ENCODE peak calls at places on chromosomes 4 and X, in eight cellular contexts. L is Peyer's patch; K is upper lobe of right lung; N is ovary; F is psoas muscle; D is lower lobe of right lung; C is thoracic aorta; O is CD8-positive, alpha-beta memory T cell. Q is an unnamed sample. For H3K9me3, the result is how much of the 10 kb centered on the place peaks cover.

GRCh38 chr4:69773443-69773842 is 13.0 kb upstream of the SULT1B1 start:
- DNase-seq in L (no peak), K (no peak), N (no peak), F (no peak), D (no peak), C (no peak), O (no peak), Q (peak)

GRCh38 chr4:41039312-41039711 is 175.0 kb downstream of the APBB2 start:
- DNase-seq in L (no peak), K (no peak), N (no peak), F (no peak), D (no peak), C (no peak), O (no peak), Q (no peak)

GRCh38 chrX:11597479-11597878 is 68.2 kb downstream of the ARHGAP6 start:
- DNase-seq in L (no peak), K (no peak), N (no peak), F (no peak), D (no peak), C (no peak), O (no peak), Q (no peak)

GRCh38 chrX:22124098-22124497 is 92.0 kb downstream of the PHEX start:
- DNase-seq in L (no peak), K (no peak), N (no peak), F (no peak), D (no peak), C (no peak), O (no peak), Q (no peak)

GRCh38 chr4:104907991-104908390 is 238.7 kb upstream of the TET2 start:
- DNase-seq in L (no peak), K (no peak), N (no peak), F (no peak), D (no peak), C (no peak), O (no peak), Q (no peak)

GRCh38 chr4:53023640-53024299 is 161.7 kb downstream of the RASL11B start:
- DNase-seq in L (no peak), K (no peak), N (no peak), F (no peak), D (no peak), C (no peak), O (no peak), Q (no peak)

GRCh38 chr4:113083346-113083745 is 33.9 kb downstream of the ANK2 start:
- DNase-seq in L (no peak), K (no peak), N (no peak), F (no peak), D (no peak), C (no peak), O (no peak), Q (no peak)

GRCh38 chrX:111445485-111445884 is 33.5 kb upstream of the DCX start:
- DNase-seq in L (no peak), K (no peak), N (no peak), F (no peak), D (no peak), C (no peak), O (no peak), Q (peak)

GRCh38 chr4:948101-948935 is 16.1 kb downstream of the TMEM175 start:
- DNase-seq in L (no peak), K (peak), N (no peak), F (no peak), D (no peak), C (no peak), O (no peak), Q (no peak)

GRCh38 chr4:119162174-119162573 is 26.5 kb downstream of the MYOZ2 start:
- DNase-seq in L (no peak), K (no peak), N (no peak), F (no peak), D (no peak), C (no peak), O (no peak), Q (no peak)

GRCh38 chr4:1809754-1810502 is 16.8 kb downstream of the FGFR3 start:
- DNase-seq in L (peak), K (peak), N (peak), F (peak), D (peak), C (no peak), O (peak), Q (peak)

GRCh38 chr4:119728692-119729593 is 100.3 kb upstream of the PDE5A start:
- DNase-seq in L (no peak), K (no peak), N (no peak), F (no peak), D (no peak), C (no peak), O (no peak), Q (no peak)

GRCh38 chr4:67700119-67700873 is 659 bp downstream of the UBA6 start:
- DNase-seq in L (no peak), K (no peak), N (no peak), F (no peak), D (no peak), C (no peak), O (no peak), Q (peak)

GRCh38 chrX:112512509-112512908 is 167.2 kb downstream of the LHFPL1 start:
- DNase-seq in L (no peak), K (no peak), N (no peak), F (no peak), D (no peak), C (no peak), O (no peak), Q (no peak)

GRCh38 chr4:164011791-164012190 is 517.3 kb downstream of the TMA16 start:
- DNase-seq in L (no peak), K (no peak), N (no peak), F (no peak), D (no peak), C (no peak), O (no peak), Q (no peak)

GRCh38 chr4:188015025-188015778 is 19.6 kb downstream of the ZFP42 start:
- DNase-seq in L (no peak), K (no peak), N (no peak), F (no peak), D (no peak), C (no peak), O (no peak), Q (no peak)

GRCh38 chrX:150841466-150842197 is 56.8 kb downstream of the CD99L2 start:
- DNase-seq in L (no peak), K (no peak), N (no peak), F (no peak), D (no peak), C (no peak), O (no peak), Q (no peak)

GRCh38 chr4:7868892-7869471 is 70.7 kb downstream of the AFAP1 start:
- DNase-seq in L (no peak), K (no peak), N (no peak), F (no peak), D (no peak), C (no peak), O (no peak), Q (no peak)

GRCh38 chr4:177907736-177908424 is 465.6 kb upstream of the AGA start:
- DNase-seq in L (no peak), K (no peak), N (no peak), F (no peak), D (no peak), C (no peak), O (no peak), Q (peak)

GRCh38 chr4:48079972-48080391 is 54.1 kb downstream of the TXK start:
- DNase-seq in L (no peak), K (no peak), N (no peak), F (no peak), D (no peak), C (no peak), O (no peak), Q (no peak)

GRCh38 chr4:6474053-6474568 is 1.7 kb upstream of the PPP2R2C start:
- DNase-seq in L (peak), K (no peak), N (no peak), F (no peak), D (no peak), C (no peak), O (no peak), Q (no peak)

GRCh38 chr4:3047464-3048286 is 26.7 kb downstream of the HTT-AS start:
- DNase-seq in L (peak), K (peak), N (peak), F (peak), D (peak), C (no peak), O (peak), Q (peak)

GRCh38 chr4:8035371-8035780 is 95.7 kb upstream of the AFAP1 start:
- DNase-seq in L (no peak), K (no peak), N (no peak), F (no peak), D (no peak), C (no peak), O (no peak), Q (no peak)

GRCh38 chrX:39752820-39753219 is 344.9 kb downstream of the BCOR start:
- DNase-seq in L (no peak), K (no peak), N (peak), F (no peak), D (no peak), C (no peak), O (no peak), Q (peak)

GRCh38 chr4:184313710-184314659 is 96.3 kb upstream of the ENPP6 start:
- DNase-seq in L (peak), K (no peak), N (no peak), F (no peak), D (peak), C (no peak), O (no peak), Q (no peak)

GRCh38 chr4:77021614-77022089 is 54.1 kb downstream of the CCNI start:
- DNase-seq in L (no peak), K (no peak), N (no peak), F (no peak), D (no peak), C (no peak), O (no peak), Q (no peak)

GRCh38 chr4:70158576-70158975 is 4.5 kb downstream of the PRR27 start:
- DNase-seq in L (no peak), K (peak), N (no peak), F (no peak), D (peak), C (no peak), O (no peak), Q (peak)

GRCh38 chrX:136166221-136166855 is 19.0 kb downstream of the FHL1 start:
- DNase-seq in L (no peak), K (no peak), N (no peak), F (no peak), D (no peak), C (no peak), O (no peak), Q (no peak)

GRCh38 chrX:53086464-53086863 is 4.3 kb downstream of the TSPYL2 start:
- DNase-seq in L (peak), K (peak), N (peak), F (no peak), D (peak), C (no peak), O (no peak), Q (peak)

GRCh38 chr4:81215219-81215892 is at the start of gene PRKG2:
- DNase-seq in L (peak), K (peak), N (no peak), F (no peak), D (peak), C (no peak), O (no peak), Q (peak)

GRCh38 chr4:122625156-122625555 is 4.3 kb upstream of the IL21 start:
- DNase-seq in L (no peak), K (no peak), N (no peak), F (no peak), D (no peak), C (no peak), O (no peak), Q (no peak)

GRCh38 chr4:184153781-184154542 is 63.7 kb downstream of the ENPP6 start:
- DNase-seq in L (no peak), K (no peak), N (no peak), F (no peak), D (no peak), C (no peak), O (no peak), Q (no peak)

GRCh38 chrX:37348237-37349130 is 680 bp upstream of the PRRG1 start:
- DNase-seq in L (no peak), K (no peak), N (no peak), F (no peak), D (no peak), C (no peak), O (no peak), Q (no peak)

GRCh38 chr4:13705521-13706035 is 78.1 kb upstream of the BOD1L1 start:
- DNase-seq in L (peak), K (peak), N (no peak), F (no peak), D (peak), C (no peak), O (no peak), Q (peak)

GRCh38 chr4:52780206-52780605 is 29.0 kb upstream of the ERVMER34-1 start:
- DNase-seq in L (no peak), K (no peak), N (no peak), F (no peak), D (no peak), C (no peak), O (no peak), Q (no peak)

GRCh38 chrX:71652405-71652804 is 14.9 kb upstream of the LOC101059915 start:
- DNase-seq in L (peak), K (no peak), N (no peak), F (no peak), D (no peak), C (no peak), O (peak), Q (peak)

GRCh38 chr4:176406736-176407135 is 87.0 kb downstream of the SPCS3 start:
- DNase-seq in L (no peak), K (no peak), N (no peak), F (no peak), D (no peak), C (no peak), O (no peak), Q (no peak)

GRCh38 chr4:174672276-174672675 is 150.0 kb upstream of the HPGD start:
- DNase-seq in L (no peak), K (no peak), N (no peak), F (no peak), D (no peak), C (no peak), O (no peak), Q (no peak)

GRCh38 chrX:20913760-20914159 is 460.5 kb upstream of the CNKSR2 start:
- DNase-seq in L (no peak), K (no peak), N (no peak), F (no peak), D (no peak), C (no peak), O (no peak), Q (no peak)

GRCh38 chr4:101393256-101393655 is 45.9 kb upstream of the PPP3CA start:
- DNase-seq in L (peak), K (no peak), N (no peak), F (no peak), D (no peak), C (no peak), O (no peak), Q (peak)

DNA sequence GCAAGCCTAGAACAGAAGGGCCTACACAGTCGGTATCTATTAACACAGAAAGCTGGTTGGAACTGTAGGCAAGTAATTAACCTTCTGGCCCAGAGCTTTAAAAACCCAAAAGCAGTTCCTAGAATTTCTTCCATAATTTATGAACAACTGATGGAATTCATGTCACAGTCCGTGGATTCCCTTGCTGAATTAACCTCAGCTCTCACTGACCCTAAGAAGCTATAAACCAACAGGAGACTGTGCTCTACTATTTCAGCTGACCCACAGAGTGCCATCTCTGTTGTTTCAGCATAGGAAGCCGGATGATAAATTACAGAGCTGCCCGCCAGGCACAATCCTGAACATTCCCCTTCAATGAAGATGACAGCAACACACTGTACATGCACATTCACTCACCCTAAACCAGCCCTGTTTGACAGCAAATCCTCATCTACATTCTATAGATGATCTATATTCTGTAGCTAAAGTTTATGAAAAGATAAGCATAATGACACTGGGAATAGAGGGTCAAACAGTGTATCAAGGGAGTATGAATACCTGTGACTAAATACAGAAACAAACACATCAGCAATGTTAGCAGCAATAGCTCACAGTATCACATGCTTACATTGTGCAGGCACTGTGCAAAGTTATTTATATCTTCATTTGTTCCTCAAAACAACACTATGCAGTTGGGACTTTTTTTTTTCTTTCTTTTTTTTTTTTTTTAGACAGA is 157.1 kb downstream of the PRDM5 start:
- DNase-seq in L (no peak), K (no peak), N (no peak), F (no peak), D (no peak), C (no peak), O (no peak), Q (no peak)
- H3K4me3 ChIP-seq in L (no peak), K (no peak), N (no peak), F (no peak), D (no peak), C (no peak), O (no peak), Q (no peak)

DNA sequence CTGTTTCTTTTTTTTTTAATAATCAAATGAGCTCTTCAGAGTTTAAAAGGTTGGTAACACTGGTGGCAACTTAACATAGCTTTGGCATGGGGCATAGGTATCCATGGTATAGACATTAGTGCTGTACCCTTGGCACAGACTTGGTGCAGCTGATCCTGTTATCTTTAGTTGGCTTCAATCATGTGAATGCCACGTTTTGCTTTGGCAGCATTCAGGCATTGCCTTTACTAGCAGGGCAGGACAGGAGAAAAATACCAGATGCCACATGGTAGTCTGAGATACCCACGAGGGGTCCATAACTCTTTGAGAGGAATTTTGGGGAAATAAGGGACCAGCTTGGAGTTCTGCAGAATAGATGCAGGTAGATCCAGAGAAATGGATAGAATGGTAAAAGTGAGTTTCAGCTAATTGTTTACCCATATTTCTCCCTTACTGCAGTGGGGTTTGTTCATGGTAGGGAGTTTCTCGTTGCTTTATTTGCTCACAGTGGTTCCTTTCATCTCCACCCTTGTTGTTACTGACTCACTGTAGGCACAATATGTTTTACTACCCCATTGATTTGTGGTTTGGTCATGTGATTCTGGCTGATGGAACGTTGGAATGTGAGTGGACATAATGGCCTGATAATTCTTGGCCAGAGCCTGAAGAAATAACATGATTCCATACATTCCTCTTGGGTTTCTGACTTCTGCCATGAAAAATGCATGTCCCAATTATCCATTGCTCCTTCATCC is 342.7 kb downstream of the GLUD2 start:
- DNase-seq in L (no peak), K (no peak), N (no peak), F (no peak), D (no peak), C (no peak), O (no peak), Q (no peak)
- H3K27ac ChIP-seq in L (no peak), K (no peak), N (no peak), F (no peak), D (no peak), C (no peak), O (no peak), Q (no peak)

DNA sequence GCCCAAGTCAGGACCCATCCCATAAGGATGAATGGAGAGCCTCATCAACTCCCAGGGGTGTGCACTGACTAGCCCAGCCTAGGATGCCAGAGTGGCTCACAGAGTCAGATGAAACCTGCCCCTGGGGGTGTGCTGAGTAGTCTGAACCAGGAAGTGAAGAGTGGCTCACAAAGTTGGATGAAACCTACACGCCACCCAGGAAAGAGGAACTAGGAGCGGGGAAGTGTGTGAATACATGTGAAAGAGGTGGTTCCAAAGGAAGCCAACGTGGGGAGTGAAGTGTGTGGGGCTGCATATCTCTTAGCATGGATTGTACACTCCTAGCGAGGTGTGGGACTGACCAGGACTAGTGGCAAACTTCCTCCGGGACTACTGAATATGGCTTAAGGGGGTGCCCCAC is 902.1 kb upstream of the NDST4 start:
- DNase-seq in L (no peak), K (no peak), N (no peak), F (no peak), D (no peak), C (no peak), O (no peak), Q (no peak)
- H3K9me3 ChIP-seq in L (under half), K (under half), N (under half), F (under half), D (under half), C (under half), O (under half), Q (under half)

GRCh38 chr4:168659971-168660465 is 163.2 kb downstream of the PALLD start:
- DNase-seq in L (no peak), K (no peak), N (no peak), F (no peak), D (no peak), C (no peak), O (no peak), Q (no peak)
- H3K4me3 ChIP-seq in L (no peak), K (no peak), N (no peak), F (no peak), D (no peak), C (no peak), O (no peak), Q (no peak)

GRCh38 chrX:153509592-153509991 is 7.8 kb upstream of the ATP2B3 start:
- DNase-seq in L (no peak), K (no peak), N (no peak), F (no peak), D (no peak), C (no peak), O (no peak), Q (no peak)
- H3K27ac ChIP-seq in L (no peak), K (no peak), N (no peak), F (no peak), D (no peak), C (peak), O (no peak), Q (no peak)

GRCh38 chr4:109319684-109320083 is 17.2 kb upstream of the COL25A1 start:
- DNase-seq in L (no peak), K (no peak), N (no peak), F (no peak), D (no peak), C (no peak), O (no peak), Q (no peak)
- H3K9me3 ChIP-seq in L (under half), K (under half), N (under half), F (under half), D (under half), C (under half), O (under half), Q (under half)

Q was measured in small intestine.